ENCODE peak calls at places on chromosome 6, in seven cellular contexts. X is AG10803, N is trophoblast cell, K is lower leg skin, E is psoas muscle, Y is esophagus muscularis mucosa, H is ovary. J is an unnamed sample.
A peak's percentile ranks its signal among the peaks of the same experiment; 100 is the strongest.

GRCh38 chr6:151807513-151808330 is at the start of gene ESR1:
- DNase-seq in K (peak; percentile 91), H (no peak), Y (no peak), E (peak; percentile 31), N (peak; percentile 13), X (no peak), J (peak; percentile 50)

GRCh38 chr6:43798688-43799444 is 28.9 kb downstream of the VEGFA start:
- DNase-seq in K (no peak), E (peak; percentile 85), Y (no peak), X (peak; percentile 72), H (no peak), N (peak; percentile 98), J (peak; percentile 89)

GRCh38 chr6:169530762-169531143 is 171.1 kb downstream of the WDR27 start:
- DNase-seq in Y (no peak), H (no peak), X (no peak), N (no peak), K (no peak), E (no peak), J (no peak)

GRCh38 chr6:87393026-87393622 is 14.6 kb upstream of the CFAP206 start:
- DNase-seq in H (no peak), E (no peak), K (no peak), Y (no peak), N (peak; percentile 23), X (peak; percentile 76), J (peak; percentile 70)

GRCh38 chr6:114176726-114177125 is 166.1 kb downstream of the HS3ST5 start:
- DNase-seq in N (no peak), K (no peak), E (no peak), H (no peak), Y (no peak), X (no peak), J (no peak)

GRCh38 chr6:37696220-37696840 is 1.4 kb downstream of the MDGA1 start:
- DNase-seq in X (peak; percentile 43), N (no peak), Y (no peak), E (peak; percentile 34), H (peak; percentile 47), K (peak; percentile 87), J (no peak)

GRCh38 chr6:37381579-37381978 is 27.8 kb downstream of the RNF8 start:
- DNase-seq in H (no peak), E (no peak), N (peak; percentile 69), Y (no peak), K (no peak), X (peak; percentile 51), J (no peak)

GRCh38 chr6:146923434-146923833 is 280.8 kb upstream of the STXBP5 start:
- DNase-seq in X (no peak), H (no peak), Y (no peak), E (no peak), K (no peak), N (no peak), J (no peak)

GRCh38 chr6:112659912-112660311 is 312.8 kb downstream of the RFPL4B start:
- DNase-seq in K (no peak), H (no peak), X (no peak), Y (no peak), N (no peak), E (no peak), J (no peak)

GRCh38 chr6:139308936-139309603 is 17.3 kb upstream of the TXLNB start:
- DNase-seq in E (no peak), N (no peak), K (no peak), H (no peak), X (peak; percentile 58), Y (no peak), J (peak; percentile 40)

GRCh38 chr6:170429457-170429856 is 122.9 kb downstream of the FAM120B start:
- DNase-seq in Y (peak; percentile 47), E (no peak), N (no peak), K (no peak), H (no peak), X (no peak), J (no peak)

DNA sequence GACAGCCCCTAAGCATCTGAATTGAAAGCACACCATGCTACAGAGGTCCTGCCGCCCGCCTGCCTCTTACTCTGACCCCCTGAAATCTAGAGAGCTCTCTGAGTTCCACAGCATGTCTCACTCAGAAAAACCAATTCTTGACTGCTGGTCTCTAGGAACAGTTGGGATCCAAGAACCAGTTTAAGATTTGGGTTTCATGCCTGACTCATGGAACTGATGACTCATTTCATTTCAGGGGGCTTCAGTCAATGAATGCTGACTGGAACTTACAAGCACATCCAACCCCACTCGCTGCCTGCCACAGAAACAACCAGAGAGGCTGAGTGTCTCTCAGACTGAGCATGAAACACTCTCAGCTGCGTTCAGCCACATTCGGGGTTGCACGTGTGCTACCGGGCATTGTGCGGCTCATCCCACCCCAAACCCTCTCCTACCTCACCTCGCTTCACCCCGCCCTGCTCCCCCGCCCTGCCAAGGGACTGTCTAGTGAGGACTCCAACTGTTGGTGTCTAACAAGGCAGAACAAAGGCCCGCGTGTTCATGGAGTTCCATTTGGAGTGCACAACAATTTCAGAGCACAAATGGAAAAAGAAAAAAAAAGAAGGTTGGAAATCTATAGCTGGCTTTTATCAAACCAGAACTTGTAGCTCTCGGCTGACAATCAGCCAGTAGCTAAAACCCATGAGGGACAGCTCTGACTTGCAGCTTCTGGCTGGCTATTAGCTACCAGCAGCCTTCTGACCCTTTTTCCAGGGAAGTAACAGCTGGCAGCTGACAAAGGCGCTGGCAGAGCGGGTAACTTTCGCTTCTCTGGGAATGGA is 20.0 kb upstream of the TRAF3IP2 start:
- DNase-seq in N (no peak), E (peak; percentile 60), X (peak; percentile 58), H (no peak), K (peak; percentile 89), Y (no peak), J (no peak)
- H3K4me3 ChIP-seq in N (no peak overlapping the region), E (peak overlapping the region; percentile 55), X (peak overlapping the region; percentile 44), H (peak overlapping the region; percentile 9), K (no peak overlapping the region), Y (peak overlapping the region; percentile 32), J (no peak overlapping the region)

GRCh38 chr6:84773133-84773430 is 8.7 kb upstream of the TBX18 start:
- DNase-seq in E (no peak), H (no peak), X (no peak), K (no peak), Y (no peak), N (no peak), J (no peak)
- H3K4me3 ChIP-seq in E (peak overlapping the region; percentile 61), H (no peak overlapping the region), X (peak overlapping the region; percentile 59), K (peak overlapping the region; percentile 18), Y (peak overlapping the region; percentile 53), N (no peak overlapping the region), J (no peak overlapping the region)

GRCh38 chr6:69542494-69542893 is 254.3 kb downstream of the LMBRD1 start:
- DNase-seq in N (no peak), E (no peak), X (no peak), Y (no peak), H (no peak), K (no peak), J (no peak)
- H3K4me3 ChIP-seq in N (no peak overlapping the region), E (no peak overlapping the region), X (no peak overlapping the region), Y (no peak overlapping the region), H (no peak overlapping the region), K (no peak overlapping the region), J (no peak overlapping the region)

GRCh38 chr6:55174211-55175013 is at the start of gene HCRTR2:
- DNase-seq in X (no peak), E (no peak), N (no peak), H (no peak), Y (no peak), K (peak; percentile 70), J (no peak)
- H3K4me3 ChIP-seq in X (peak within 1 kb of the TSS; percentile 13), E (peak within 1 kb of the TSS; percentile 41), N (peak within 1 kb of the TSS; percentile 39), H (no peak within 1 kb of the TSS), Y (peak within 1 kb of the TSS; percentile 6), K (no peak within 1 kb of the TSS), J (no peak within 1 kb of the TSS)

GRCh38 chr6:16336056-16336810 is 97.8 kb downstream of the GMPR start:
- DNase-seq in N (peak; percentile 59), H (no peak), K (no peak), Y (no peak), X (peak; percentile 62), E (no peak), J (no peak)

GRCh38 chr6:16338577-16339262 is 100.3 kb downstream of the GMPR start:
- DNase-seq in N (peak; percentile 98), H (peak; percentile 77), X (peak; percentile 100), K (peak; percentile 96), E (peak; percentile 81), Y (no peak), J (peak; percentile 79)

GRCh38 chr6:16339263-16339587 is 100.8 kb downstream of the GMPR start:
- DNase-seq in K (no peak), H (no peak), Y (no peak), E (no peak), X (no peak), N (no peak), J (no peak)

GRCh38 chr6:16335176-16335575 is 96.8 kb downstream of the GMPR start:
- DNase-seq in H (no peak), K (no peak), X (peak; percentile 17), E (no peak), Y (no peak), N (no peak), J (no peak)

DNA sequence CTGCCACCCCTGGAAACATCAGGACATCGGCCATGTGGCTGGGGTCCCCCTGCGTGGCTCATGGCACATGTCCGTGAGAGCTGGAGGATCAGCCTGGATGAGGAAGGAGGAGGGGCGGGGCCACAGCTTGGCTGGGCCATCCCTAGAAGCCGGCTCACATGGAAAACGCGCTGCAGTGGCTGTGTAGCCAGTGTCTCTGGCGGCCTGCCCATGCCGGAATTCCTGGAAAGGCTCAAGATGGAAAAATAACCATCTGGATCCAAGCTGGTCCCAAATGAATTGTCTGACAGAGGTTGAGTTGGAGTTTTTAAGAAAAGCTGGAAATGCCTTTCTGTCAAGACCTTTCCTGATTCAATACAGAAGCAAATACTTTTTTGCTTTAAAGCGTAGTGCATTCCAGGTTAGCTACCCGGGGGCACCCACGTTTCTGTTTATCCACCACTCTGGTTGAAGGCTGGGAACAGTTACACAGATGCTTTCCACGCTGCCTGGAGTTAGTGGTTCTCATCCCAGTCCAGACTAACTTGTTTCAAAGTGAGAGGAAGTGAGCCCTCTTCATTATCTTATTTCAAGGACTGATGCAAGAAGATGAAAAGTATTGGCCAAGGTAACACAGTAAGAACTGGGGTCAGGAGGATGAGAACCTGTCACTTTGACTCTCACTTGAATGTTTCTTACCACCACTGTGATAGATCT is 99.0 kb downstream of the GMPR start:
- DNase-seq in X (peak; percentile 99), Y (peak; percentile 96), E (peak; percentile 93), K (peak; percentile 98), N (no peak), H (peak; percentile 94), J (peak; percentile 82)
- H3K4me3 ChIP-seq in X (no peak overlapping the region), Y (no peak overlapping the region), E (no peak overlapping the region), K (no peak overlapping the region), N (no peak overlapping the region), H (no peak overlapping the region), J (no peak overlapping the region)

J was measured in mucosa of descending colon.